ENCODE peak calls at places on chromosomes 1 and 21, in five cellular contexts. L is HCT116, C is DND-41, Q is K562, I is left ventricle myocardium superior. G is an unnamed sample.

GRCh38 chr1:85494957-85495266 is 30.0 kb upstream of the DDAH1 start:
- DNase-seq in Q (no peak), L (peak), I (no peak), C (no peak), G (no peak)

GRCh38 chr1:211323156-211324063 is 3.2 kb upstream of the TRAF5 start:
- DNase-seq in I (no peak), L (no peak), Q (peak), C (peak), G (peak)

GRCh38 chr1:202237052-202237451 is 43.5 kb downstream of the LGR6 start:
- DNase-seq in Q (peak), I (peak), L (peak), C (peak), G (peak)

GRCh38 chr1:171912509-171913185 is 71.3 kb downstream of the DNM3 start:
- DNase-seq in L (no peak), I (no peak), C (no peak), Q (no peak), G (no peak)

GRCh38 chr1:230494514-230494913 is 68.4 kb upstream of the PGBD5 start:
- DNase-seq in L (no peak), C (no peak), I (no peak), Q (no peak), G (no peak)

GRCh38 chr1:116345830-116346229 is 27.2 kb upstream of the ATP1A1 start:
- DNase-seq in L (no peak), C (peak), Q (no peak), I (peak), G (no peak)

GRCh38 chr1:181583598-181583997 is 100.3 kb downstream of the CACNA1E start:
- DNase-seq in Q (no peak), I (no peak), L (peak), C (no peak), G (no peak)

GRCh38 chr1:77926561-77927357 is 38.3 kb downstream of the NEXN start:
- DNase-seq in C (peak), L (no peak), I (no peak), Q (no peak), G (no peak)

GRCh38 chr1:44628962-44629756 is 45.1 kb downstream of the TMEM53 start:
- DNase-seq in I (no peak), C (no peak), L (no peak), Q (no peak), G (no peak)

GRCh38 chr1:31805318-31805717 is 10.5 kb downstream of the SPOCD1 start:
- DNase-seq in C (no peak), L (no peak), Q (no peak), I (no peak), G (no peak)

GRCh38 chr1:180130651-180131050 is 24.0 kb upstream of the QSOX1 start:
- DNase-seq in Q (no peak), L (no peak), I (no peak), C (no peak), G (no peak)

GRCh38 chr1:116806245-116806644 is 52.0 kb downstream of the CD2 start:
- DNase-seq in I (no peak), Q (no peak), C (peak), L (no peak), G (no peak)

GRCh38 chr1:169115891-169116585 is 9.5 kb downstream of the ATP1B1 start:
- DNase-seq in L (no peak), Q (no peak), I (peak), C (no peak), G (no peak)

GRCh38 chr1:27886353-27886679 is 14.0 kb downstream of the THEMIS2 start:
- DNase-seq in I (no peak), C (no peak), L (no peak), Q (no peak), G (no peak)

GRCh38 chr21:41716756-41717155 is 50.1 kb downstream of the RIPK4 start:
- DNase-seq in I (no peak), C (no peak), L (no peak), Q (no peak), G (no peak)

GRCh38 chr1:204870165-204870912 is at the start of gene NFASC:
- DNase-seq in I (no peak), C (no peak), L (no peak), Q (no peak), G (no peak)

GRCh38 chr1:26027716-26028489 is 6.3 kb downstream of the EXTL1 start:
- DNase-seq in I (no peak), Q (peak), C (no peak), L (no peak), G (peak)

GRCh38 chr21:33300701-33301631 is 23.8 kb upstream of the IFNAR1 start:
- DNase-seq in Q (peak), C (peak), L (no peak), I (no peak), G (peak)

GRCh38 chr1:172843444-172843843 is 184.5 kb downstream of the FASLG start:
- DNase-seq in Q (no peak), C (no peak), I (no peak), L (no peak), G (no peak)